ENCODE peak calls at places on chromosomes 2 and 18, in seven cellular contexts. One of them, this sample, is unnamed.

GRCh38 chr18:23424616-23425015 is 28.5 kb upstream of the RIOK3 start:
- ATAC-seq in activated T-cell treated with anti-CD3 and anti-CD28 coated beads, Interleukin-2, amount 50 U/mL, for 4 hours: no peak
- ATAC-seq in aorta: no peak
- ATAC-seq in A549: no peak
- ATAC-seq in left cardiac atrium: no peak
- ATAC-seq in activated CD8-positive, alpha-beta T cell treated with anti-CD3 and anti-CD28 coated beads for 36 hours: no peak
- ATAC-seq in T-helper 17 cell: no peak
- ATAC-seq in this sample: no peak

GRCh38 chr2:62426005-62426912 is 79.7 kb downstream of the TMEM17 start:
- ATAC-seq in T-helper 17 cell: no peak
- ATAC-seq in aorta: no peak
- ATAC-seq in left cardiac atrium: no peak
- ATAC-seq in A549: no peak
- ATAC-seq in activated CD8-positive, alpha-beta T cell treated with anti-CD3 and anti-CD28 coated beads for 36 hours: no peak
- ATAC-seq in activated T-cell treated with anti-CD3 and anti-CD28 coated beads, Interleukin-2, amount 50 U/mL, for 4 hours: no peak
- ATAC-seq in this sample: no peak

GRCh38 chr18:58819051-58819450 is 45.6 kb upstream of the ZNF532 start:
- ATAC-seq in A549: no peak
- ATAC-seq in T-helper 17 cell: peak; percentile 88
- ATAC-seq in aorta: no peak
- ATAC-seq in left cardiac atrium: no peak
- ATAC-seq in activated T-cell treated with anti-CD3 and anti-CD28 coated beads, Interleukin-2, amount 50 U/mL, for 4 hours: peak; percentile 21
- ATAC-seq in activated CD8-positive, alpha-beta T cell treated with anti-CD3 and anti-CD28 coated beads for 36 hours: peak; percentile 60
- ATAC-seq in this sample: no peak

GRCh38 chr18:58098706-58099105 is 54.7 kb downstream of the NEDD4L start:
- ATAC-seq in T-helper 17 cell: no peak
- ATAC-seq in aorta: no peak
- ATAC-seq in activated CD8-positive, alpha-beta T cell treated with anti-CD3 and anti-CD28 coated beads for 36 hours: no peak
- ATAC-seq in activated T-cell treated with anti-CD3 and anti-CD28 coated beads, Interleukin-2, amount 50 U/mL, for 4 hours: no peak
- ATAC-seq in left cardiac atrium: no peak
- ATAC-seq in A549: no peak
- ATAC-seq in this sample: no peak

GRCh38 chr18:49917742-49918141 is 104.4 kb upstream of the ACAA2 start:
- ATAC-seq in aorta: no peak
- ATAC-seq in T-helper 17 cell: no peak
- ATAC-seq in activated T-cell treated with anti-CD3 and anti-CD28 coated beads, Interleukin-2, amount 50 U/mL, for 4 hours: no peak
- ATAC-seq in A549: no peak
- ATAC-seq in left cardiac atrium: no peak
- ATAC-seq in activated CD8-positive, alpha-beta T cell treated with anti-CD3 and anti-CD28 coated beads for 36 hours: no peak
- ATAC-seq in this sample: no peak

GRCh38 chr18:54423831-54424230 is 66.1 kb downstream of the C18orf54 start:
- ATAC-seq in T-helper 17 cell: no peak
- ATAC-seq in left cardiac atrium: no peak
- ATAC-seq in aorta: no peak
- ATAC-seq in activated T-cell treated with anti-CD3 and anti-CD28 coated beads, Interleukin-2, amount 50 U/mL, for 4 hours: no peak
- ATAC-seq in activated CD8-positive, alpha-beta T cell treated with anti-CD3 and anti-CD28 coated beads for 36 hours: no peak
- ATAC-seq in A549: no peak
- ATAC-seq in this sample: no peak

GRCh38 chr2:121562269-121563176 is 31.8 kb downstream of the RNU4ATAC start:
- ATAC-seq in activated CD8-positive, alpha-beta T cell treated with anti-CD3 and anti-CD28 coated beads for 36 hours: no peak
- ATAC-seq in activated T-cell treated with anti-CD3 and anti-CD28 coated beads, Interleukin-2, amount 50 U/mL, for 4 hours: no peak
- ATAC-seq in left cardiac atrium: no peak
- ATAC-seq in aorta: no peak
- ATAC-seq in A549: no peak
- ATAC-seq in T-helper 17 cell: no peak
- ATAC-seq in this sample: no peak

GRCh38 chr2:96601382-96602292 is 36.5 kb downstream of the KANSL3 start:
- ATAC-seq in T-helper 17 cell: no peak
- ATAC-seq in aorta: no peak
- ATAC-seq in A549: no peak
- ATAC-seq in activated CD8-positive, alpha-beta T cell treated with anti-CD3 and anti-CD28 coated beads for 36 hours: peak; percentile 94
- ATAC-seq in activated T-cell treated with anti-CD3 and anti-CD28 coated beads, Interleukin-2, amount 50 U/mL, for 4 hours: peak; percentile 41
- ATAC-seq in left cardiac atrium: peak; percentile 14
- ATAC-seq in this sample: no peak

GRCh38 chr2:194464964-194465638 is 1191.9 kb upstream of the SLC39A10 start:
- ATAC-seq in left cardiac atrium: no peak
- ATAC-seq in T-helper 17 cell: no peak
- ATAC-seq in aorta: no peak
- ATAC-seq in activated CD8-positive, alpha-beta T cell treated with anti-CD3 and anti-CD28 coated beads for 36 hours: peak; percentile 69
- ATAC-seq in activated T-cell treated with anti-CD3 and anti-CD28 coated beads, Interleukin-2, amount 50 U/mL, for 4 hours: no peak
- ATAC-seq in A549: no peak
- ATAC-seq in this sample: no peak

GRCh38 chr18:49247786-49248185 is 212.7 kb downstream of the DYM start:
- ATAC-seq in T-helper 17 cell: no peak
- ATAC-seq in activated CD8-positive, alpha-beta T cell treated with anti-CD3 and anti-CD28 coated beads for 36 hours: no peak
- ATAC-seq in A549: no peak
- ATAC-seq in aorta: no peak
- ATAC-seq in left cardiac atrium: no peak
- ATAC-seq in activated T-cell treated with anti-CD3 and anti-CD28 coated beads, Interleukin-2, amount 50 U/mL, for 4 hours: no peak
- ATAC-seq in this sample: no peak

GRCh38 chr2:73983322-73984202 is 1.1 kb upstream of the TET3 start:
- ATAC-seq in activated T-cell treated with anti-CD3 and anti-CD28 coated beads, Interleukin-2, amount 50 U/mL, for 4 hours: no peak
- ATAC-seq in T-helper 17 cell: no peak
- ATAC-seq in aorta: no peak
- ATAC-seq in left cardiac atrium: no peak
- ATAC-seq in A549: no peak
- ATAC-seq in activated CD8-positive, alpha-beta T cell treated with anti-CD3 and anti-CD28 coated beads for 36 hours: no peak
- ATAC-seq in this sample: peak; percentile 90